ENCODE peak calls at places on chromosomes 6 and 20, in nine cellular contexts. B is GM12878, H is SK-N-SH, W is Panc1, R is HCT116, C is A549, K is GM23338, Y is K562, L is HepG2. T is an unnamed sample.

GRCh38 chr6:158988477-158988876 is 11.5 kb downstream of the RSPH3 start:
- DNase-seq in B (no peak), H (no peak), W (no peak), R (no peak), C (no peak), K (no peak), Y (no peak), L (no peak), T (no peak)

GRCh38 chr20:46022411-46023147 is 6.4 kb upstream of the SLC12A5 start:
- DNase-seq in B (no peak), H (peak), W (no peak), R (no peak), C (peak), K (peak), Y (peak), L (peak), T (peak)

GRCh38 chr20:10669843-10670446 is 3.9 kb downstream of the JAG1 start:
- DNase-seq in B (no peak), H (no peak), W (no peak), R (no peak), C (no peak), K (no peak), Y (no peak), L (no peak), T (no peak)

GRCh38 chr20:25000268-25000801 is 7.8 kb upstream of the APMAP start:
- DNase-seq in B (no peak), H (no peak), W (no peak), R (no peak), C (peak), K (no peak), Y (no peak), L (no peak), T (no peak)

GRCh38 chr6:50819527-50819905 is 845 bp downstream of the TFAP2B start:
- DNase-seq in B (no peak), H (no peak), W (no peak), R (no peak), C (no peak), K (no peak), Y (no peak), L (no peak), T (no peak)

GRCh38 chr20:64077094-64077493 is 2.2 kb downstream of the RGS19 start:
- DNase-seq in B (no peak), H (no peak), W (no peak), R (no peak), C (no peak), K (no peak), Y (no peak), L (no peak), T (peak)

GRCh38 chr6:39468385-39468784 is 145.9 kb upstream of the KCNK16 start:
- DNase-seq in B (no peak), H (no peak), W (no peak), R (no peak), C (no peak), K (no peak), Y (no peak), L (no peak), T (no peak)

GRCh38 chr20:63879264-63879663 is 14.2 kb downstream of the TPD52L2 start:
- DNase-seq in B (no peak), H (no peak), W (no peak), R (no peak), C (no peak), K (no peak), Y (no peak), L (no peak), T (no peak)

GRCh38 chr20:55937283-55937682 is 68.0 kb downstream of the CBLN4 start:
- DNase-seq in B (no peak), H (no peak), W (no peak), R (no peak), C (no peak), K (no peak), Y (no peak), L (no peak), T (no peak)

GRCh38 chr6:112659912-112660311 is 312.8 kb downstream of the RFPL4B start:
- DNase-seq in B (no peak), H (no peak), W (no peak), R (no peak), C (no peak), K (no peak), Y (no peak), L (no peak), T (no peak)
- TF ChIP-seq REST in B (no peak), H (no peak), W (no peak), R (no peak), C (no peak), K (no peak), Y (no peak), L (no peak), T (no peak)

GRCh38 chr6:168964138-168964892 is 289.3 kb downstream of the THBS2 start:
- DNase-seq in B (no peak), H (no peak), W (no peak), R (no peak), C (no peak), K (no peak), Y (no peak), L (no peak), T (no peak)

GRCh38 chr6:168968228-168968627 is 285.4 kb downstream of the THBS2 start:
- DNase-seq in B (no peak), H (no peak), W (no peak), R (no peak), C (no peak), K (peak), Y (peak), L (peak), T (peak)

GRCh38 chr6:168967556-168967955 is 286.1 kb downstream of the THBS2 start:
- DNase-seq in B (no peak), H (no peak), W (no peak), R (no peak), C (no peak), K (no peak), Y (no peak), L (no peak), T (no peak)

GRCh38 chr6:168971549-168971948 is 282.1 kb downstream of the THBS2 start:
- DNase-seq in B (no peak), H (no peak), W (no peak), R (no peak), C (no peak), K (no peak), Y (no peak), L (no peak), T (no peak)

GRCh38 chr6:168968801-168969200 is 284.8 kb downstream of the THBS2 start:
- DNase-seq in B (no peak), H (no peak), W (no peak), R (no peak), C (no peak), K (no peak), Y (no peak), L (no peak), T (no peak)
- TF ChIP-seq REST in B (no peak), H (no peak), W (no peak), R (no peak), C (no peak), K (no peak), Y (no peak), L (no peak), T (no peak)

GRCh38 chr6:40555092-40555491 is 32.1 kb downstream of the LRFN2 start:
- DNase-seq in B (no peak), H (no peak), W (no peak), R (no peak), C (no peak), K (no peak), Y (no peak), L (no peak), T (no peak)
- TF ChIP-seq REST in B (no peak), H (no peak), W (no peak), R (no peak), C (no peak), K (no peak), Y (no peak), L (no peak), T (no peak)

GRCh38 chr6:75167426-75167825 is 38.4 kb downstream of the COL12A1 start:
- DNase-seq in B (no peak), H (no peak), W (no peak), R (no peak), C (no peak), K (no peak), Y (no peak), L (no peak), T (no peak)
- TF ChIP-seq REST in B (no peak), H (no peak), W (no peak), R (no peak), C (no peak), K (no peak), Y (no peak), L (no peak), T (no peak)

T was measured in HL-60.